ENCODE peak calls at places on chromosomes 12 and 14, in eight cellular contexts. One of them, this sample, is unnamed.

GRCh38 chr12:3680919-3681594 is 71.9 kb downstream of the CRACR2A start:
- DNase-seq in AG10803: peak; percentile 8
- DNase-seq in stimulated activated naive CD8-positive, alpha-beta T cell treated with anti-CD3 and anti-CD28 coated beads, Interleukin-15, amount 100 ng/mL, for 72 hours: no peak
- DNase-seq in GDM1: no peak
- DNase-seq in HCT116: no peak
- DNase-seq in WTC11: no peak
- DNase-seq in GM10248: no peak
- DNase-seq in brain microvascular endothelial cell: peak; percentile 24
- DNase-seq in this sample: no peak

GRCh38 chr12:27472604-27473003 is 26.1 kb downstream of the SMCO2 start:
- DNase-seq in AG10803: no peak
- DNase-seq in stimulated activated naive CD8-positive, alpha-beta T cell treated with anti-CD3 and anti-CD28 coated beads, Interleukin-15, amount 100 ng/mL, for 72 hours: no peak
- DNase-seq in GDM1: no peak
- DNase-seq in HCT116: no peak
- DNase-seq in WTC11: no peak
- DNase-seq in GM10248: no peak
- DNase-seq in brain microvascular endothelial cell: no peak
- DNase-seq in this sample: no peak

GRCh38 chr14:60485600-60486251 is at the start of gene C14orf39:
- DNase-seq in AG10803: no peak
- DNase-seq in stimulated activated naive CD8-positive, alpha-beta T cell treated with anti-CD3 and anti-CD28 coated beads, Interleukin-15, amount 100 ng/mL, for 72 hours: no peak
- DNase-seq in GDM1: no peak
- DNase-seq in HCT116: no peak
- DNase-seq in WTC11: peak; percentile 68
- DNase-seq in GM10248: peak; percentile 15
- DNase-seq in brain microvascular endothelial cell: no peak
- DNase-seq in this sample: no peak

GRCh38 chr14:22314183-22314820 is 274.7 kb downstream of the DAD1 start:
- DNase-seq in AG10803: peak; percentile 38
- DNase-seq in stimulated activated naive CD8-positive, alpha-beta T cell treated with anti-CD3 and anti-CD28 coated beads, Interleukin-15, amount 100 ng/mL, for 72 hours: no peak
- DNase-seq in GDM1: peak; percentile 26
- DNase-seq in HCT116: peak; percentile 60
- DNase-seq in WTC11: no peak
- DNase-seq in GM10248: peak; percentile 68
- DNase-seq in brain microvascular endothelial cell: peak; percentile 63
- DNase-seq in this sample: peak; percentile 63

GRCh38 chr12:116924558-116925453 is 14.1 kb downstream of the FBXW8 start:
- DNase-seq in AG10803: peak; percentile 74
- DNase-seq in stimulated activated naive CD8-positive, alpha-beta T cell treated with anti-CD3 and anti-CD28 coated beads, Interleukin-15, amount 100 ng/mL, for 72 hours: peak; percentile 65
- DNase-seq in GDM1: peak; percentile 38
- DNase-seq in HCT116: peak; percentile 44
- DNase-seq in WTC11: no peak
- DNase-seq in GM10248: no peak
- DNase-seq in brain microvascular endothelial cell: peak; percentile 84
- DNase-seq in this sample: no peak

GRCh38 chr14:81625343-81625742 is 91.7 kb upstream of the SEL1L start:
- DNase-seq in AG10803: peak; percentile 1
- DNase-seq in stimulated activated naive CD8-positive, alpha-beta T cell treated with anti-CD3 and anti-CD28 coated beads, Interleukin-15, amount 100 ng/mL, for 72 hours: no peak
- DNase-seq in GDM1: no peak
- DNase-seq in HCT116: peak; percentile 15
- DNase-seq in WTC11: no peak
- DNase-seq in GM10248: peak; percentile 20
- DNase-seq in brain microvascular endothelial cell: no peak
- DNase-seq in this sample: peak; percentile 46

GRCh38 chr12:105100998-105101397 is 6.5 kb upstream of the WASHC4 start:
- DNase-seq in AG10803: peak; percentile 53
- DNase-seq in stimulated activated naive CD8-positive, alpha-beta T cell treated with anti-CD3 and anti-CD28 coated beads, Interleukin-15, amount 100 ng/mL, for 72 hours: no peak
- DNase-seq in GDM1: no peak
- DNase-seq in HCT116: no peak
- DNase-seq in WTC11: no peak
- DNase-seq in GM10248: no peak
- DNase-seq in brain microvascular endothelial cell: no peak
- DNase-seq in this sample: no peak

GRCh38 chr12:82415402-82415801 is 57.1 kb downstream of the METTL25 start:
- DNase-seq in AG10803: peak; percentile 26
- DNase-seq in stimulated activated naive CD8-positive, alpha-beta T cell treated with anti-CD3 and anti-CD28 coated beads, Interleukin-15, amount 100 ng/mL, for 72 hours: no peak
- DNase-seq in GDM1: no peak
- DNase-seq in HCT116: no peak
- DNase-seq in WTC11: no peak
- DNase-seq in GM10248: no peak
- DNase-seq in brain microvascular endothelial cell: peak; percentile 71
- DNase-seq in this sample: no peak

GRCh38 chr14:105871590-105871989 is 345.2 kb downstream of the TMEM121 start:
- DNase-seq in AG10803: no peak
- DNase-seq in stimulated activated naive CD8-positive, alpha-beta T cell treated with anti-CD3 and anti-CD28 coated beads, Interleukin-15, amount 100 ng/mL, for 72 hours: no peak
- DNase-seq in GDM1: no peak
- DNase-seq in HCT116: no peak
- DNase-seq in WTC11: no peak
- DNase-seq in GM10248: no peak
- DNase-seq in brain microvascular endothelial cell: no peak
- DNase-seq in this sample: no peak

GRCh38 chr12:55933158-55933798 is 2.3 kb downstream of the DGKA start:
- DNase-seq in AG10803: peak; percentile 23
- DNase-seq in stimulated activated naive CD8-positive, alpha-beta T cell treated with anti-CD3 and anti-CD28 coated beads, Interleukin-15, amount 100 ng/mL, for 72 hours: no peak
- DNase-seq in GDM1: peak; percentile 49
- DNase-seq in HCT116: peak; percentile 22
- DNase-seq in WTC11: no peak
- DNase-seq in GM10248: no peak
- DNase-seq in brain microvascular endothelial cell: no peak
- DNase-seq in this sample: peak; percentile 97

GRCh38 chr12:65308001-65308400 is 29.5 kb downstream of the MSRB3 start:
- DNase-seq in AG10803: no peak
- DNase-seq in stimulated activated naive CD8-positive, alpha-beta T cell treated with anti-CD3 and anti-CD28 coated beads, Interleukin-15, amount 100 ng/mL, for 72 hours: no peak
- DNase-seq in GDM1: no peak
- DNase-seq in HCT116: no peak
- DNase-seq in WTC11: no peak
- DNase-seq in GM10248: no peak
- DNase-seq in brain microvascular endothelial cell: no peak
- DNase-seq in this sample: no peak

GRCh38 chr12:118549506-118550109 is 173.3 kb downstream of the SUDS3 start:
- DNase-seq in AG10803: no peak
- DNase-seq in stimulated activated naive CD8-positive, alpha-beta T cell treated with anti-CD3 and anti-CD28 coated beads, Interleukin-15, amount 100 ng/mL, for 72 hours: no peak
- DNase-seq in GDM1: no peak
- DNase-seq in HCT116: no peak
- DNase-seq in WTC11: no peak
- DNase-seq in GM10248: no peak
- DNase-seq in brain microvascular endothelial cell: no peak
- DNase-seq in this sample: no peak

GRCh38 chr12:10211975-10212622 is 578 bp upstream of the GABARAPL1 start:
- DNase-seq in AG10803: peak; percentile 99
- DNase-seq in stimulated activated naive CD8-positive, alpha-beta T cell treated with anti-CD3 and anti-CD28 coated beads, Interleukin-15, amount 100 ng/mL, for 72 hours: peak; percentile 72
- DNase-seq in GDM1: peak; percentile 21
- DNase-seq in HCT116: peak; percentile 96
- DNase-seq in WTC11: peak; percentile 91
- DNase-seq in GM10248: peak; percentile 70
- DNase-seq in brain microvascular endothelial cell: peak; percentile 99
- DNase-seq in this sample: peak; percentile 100

GRCh38 chr14:22419620-22420019 is 169.4 kb downstream of the DAD1 start:
- DNase-seq in AG10803: no peak
- DNase-seq in stimulated activated naive CD8-positive, alpha-beta T cell treated with anti-CD3 and anti-CD28 coated beads, Interleukin-15, amount 100 ng/mL, for 72 hours: no peak
- DNase-seq in GDM1: no peak
- DNase-seq in HCT116: no peak
- DNase-seq in WTC11: no peak
- DNase-seq in GM10248: no peak
- DNase-seq in brain microvascular endothelial cell: no peak
- DNase-seq in this sample: peak; percentile 23

GRCh38 chr14:95156765-95157194 is 549 bp downstream of the DICER1 start:
- DNase-seq in AG10803: peak; percentile 36
- DNase-seq in stimulated activated naive CD8-positive, alpha-beta T cell treated with anti-CD3 and anti-CD28 coated beads, Interleukin-15, amount 100 ng/mL, for 72 hours: peak; percentile 52
- DNase-seq in GDM1: no peak
- DNase-seq in HCT116: no peak
- DNase-seq in WTC11: peak; percentile 19
- DNase-seq in GM10248: peak; percentile 37
- DNase-seq in brain microvascular endothelial cell: no peak
- DNase-seq in this sample: peak; percentile 28

GRCh38 chr12:12323606-12324005 is 26.4 kb downstream of the MANSC1 start:
- DNase-seq in AG10803: peak; percentile 54
- DNase-seq in stimulated activated naive CD8-positive, alpha-beta T cell treated with anti-CD3 and anti-CD28 coated beads, Interleukin-15, amount 100 ng/mL, for 72 hours: no peak
- DNase-seq in GDM1: no peak
- DNase-seq in HCT116: no peak
- DNase-seq in WTC11: no peak
- DNase-seq in GM10248: no peak
- DNase-seq in brain microvascular endothelial cell: no peak
- DNase-seq in this sample: no peak

GRCh38 chr12:124545508-124546418 is 21.6 kb downstream of the NCOR2 start:
- DNase-seq in AG10803: peak; percentile 52
- DNase-seq in stimulated activated naive CD8-positive, alpha-beta T cell treated with anti-CD3 and anti-CD28 coated beads, Interleukin-15, amount 100 ng/mL, for 72 hours: peak; percentile 59
- DNase-seq in GDM1: peak; percentile 53
- DNase-seq in HCT116: no peak
- DNase-seq in WTC11: no peak
- DNase-seq in GM10248: peak; percentile 88
- DNase-seq in brain microvascular endothelial cell: peak; percentile 88
- DNase-seq in this sample: no peak

GRCh38 chr12:63276537-63277365 is 125.8 kb upstream of the AVPR1A start:
- DNase-seq in AG10803: peak; percentile 13
- DNase-seq in stimulated activated naive CD8-positive, alpha-beta T cell treated with anti-CD3 and anti-CD28 coated beads, Interleukin-15, amount 100 ng/mL, for 72 hours: no peak
- DNase-seq in GDM1: peak; percentile 26
- DNase-seq in HCT116: peak; percentile 61
- DNase-seq in WTC11: peak; percentile 76
- DNase-seq in GM10248: peak; percentile 7
- DNase-seq in brain microvascular endothelial cell: peak; percentile 60
- DNase-seq in this sample: peak; percentile 57

GRCh38 chr12:70652451-70652850 is 15.2 kb upstream of the PTPRB start:
- DNase-seq in AG10803: no peak
- DNase-seq in stimulated activated naive CD8-positive, alpha-beta T cell treated with anti-CD3 and anti-CD28 coated beads, Interleukin-15, amount 100 ng/mL, for 72 hours: no peak
- DNase-seq in GDM1: no peak
- DNase-seq in HCT116: no peak
- DNase-seq in WTC11: no peak
- DNase-seq in GM10248: no peak
- DNase-seq in brain microvascular endothelial cell: no peak
- DNase-seq in this sample: no peak

GRCh38 chr12:79156846-79157463 is 292.4 kb downstream of the SYT1 start:
- DNase-seq in AG10803: no peak
- DNase-seq in stimulated activated naive CD8-positive, alpha-beta T cell treated with anti-CD3 and anti-CD28 coated beads, Interleukin-15, amount 100 ng/mL, for 72 hours: no peak
- DNase-seq in GDM1: no peak
- DNase-seq in HCT116: no peak
- DNase-seq in WTC11: no peak
- DNase-seq in GM10248: no peak
- DNase-seq in brain microvascular endothelial cell: no peak
- DNase-seq in this sample: no peak

GRCh38 chr12:3078086-3078820 is 1.1 kb downstream of the TSPAN9 start:
- DNase-seq in AG10803: no peak
- DNase-seq in stimulated activated naive CD8-positive, alpha-beta T cell treated with anti-CD3 and anti-CD28 coated beads, Interleukin-15, amount 100 ng/mL, for 72 hours: no peak
- DNase-seq in GDM1: no peak
- DNase-seq in HCT116: no peak
- DNase-seq in WTC11: no peak
- DNase-seq in GM10248: no peak
- DNase-seq in brain microvascular endothelial cell: no peak
- DNase-seq in this sample: no peak

GRCh38 chr14:104895786-104896642 is 28.7 kb upstream of the PLD4 start:
- DNase-seq in AG10803: no peak
- DNase-seq in stimulated activated naive CD8-positive, alpha-beta T cell treated with anti-CD3 and anti-CD28 coated beads, Interleukin-15, amount 100 ng/mL, for 72 hours: no peak
- DNase-seq in GDM1: no peak
- DNase-seq in HCT116: no peak
- DNase-seq in WTC11: no peak
- DNase-seq in GM10248: no peak
- DNase-seq in brain microvascular endothelial cell: no peak
- DNase-seq in this sample: no peak